ENCODE peak calls at places on chromosomes 4 and X, in eight cellular contexts. One of them, this sample, is unnamed.

GRCh38 chr4:140249351-140249750 is 95.4 kb upstream of the MAML3 start:
- DNase-seq in neural crest cell: no peak
- DNase-seq in right lobe of liver: no peak
- DNase-seq in astrocyte: peak; percentile 32
- DNase-seq in cardiac fibroblast: peak; percentile 66
- DNase-seq in GM06990: no peak
- DNase-seq in Calu3: no peak
- DNase-seq in PC-9: no peak
- DNase-seq in this sample: no peak

GRCh38 chr4:25144870-25145481 is 15.3 kb downstream of the SEPSECS start:
- DNase-seq in neural crest cell: no peak
- DNase-seq in right lobe of liver: no peak
- DNase-seq in astrocyte: peak; percentile 5
- DNase-seq in cardiac fibroblast: peak; percentile 63
- DNase-seq in GM06990: no peak
- DNase-seq in Calu3: no peak
- DNase-seq in PC-9: no peak
- DNase-seq in this sample: no peak

GRCh38 chr4:106816501-106816900 is 219.6 kb downstream of the DKK2 start:
- DNase-seq in neural crest cell: no peak
- DNase-seq in right lobe of liver: no peak
- DNase-seq in astrocyte: peak; percentile 69
- DNase-seq in cardiac fibroblast: peak; percentile 56
- DNase-seq in GM06990: no peak
- DNase-seq in Calu3: no peak
- DNase-seq in PC-9: no peak
- DNase-seq in this sample: no peak

GRCh38 chr4:159926871-159927270 is 824.0 kb downstream of the RAPGEF2 start:
- DNase-seq in neural crest cell: no peak
- DNase-seq in right lobe of liver: no peak
- DNase-seq in astrocyte: no peak
- DNase-seq in cardiac fibroblast: no peak
- DNase-seq in GM06990: no peak
- DNase-seq in Calu3: no peak
- DNase-seq in PC-9: no peak
- DNase-seq in this sample: no peak

GRCh38 chr4:87081826-87082225 is 138.6 kb downstream of the KLHL8 start:
- DNase-seq in neural crest cell: no peak
- DNase-seq in right lobe of liver: no peak
- DNase-seq in astrocyte: peak; percentile 31
- DNase-seq in cardiac fibroblast: peak; percentile 56
- DNase-seq in GM06990: no peak
- DNase-seq in Calu3: no peak
- DNase-seq in PC-9: no peak
- DNase-seq in this sample: no peak

GRCh38 chrX:28585767-28586166 is 1.5 kb upstream of the IL1RAPL1 start:
- DNase-seq in neural crest cell: no peak
- DNase-seq in right lobe of liver: no peak
- DNase-seq in astrocyte: no peak
- DNase-seq in cardiac fibroblast: no peak
- DNase-seq in GM06990: no peak
- DNase-seq in Calu3: no peak
- DNase-seq in PC-9: no peak
- DNase-seq in this sample: no peak

GRCh38 chrX:129716507-129716906 is 22.3 kb upstream of the XPNPEP2 start:
- DNase-seq in neural crest cell: no peak
- DNase-seq in right lobe of liver: no peak
- DNase-seq in astrocyte: no peak
- DNase-seq in cardiac fibroblast: no peak
- DNase-seq in GM06990: no peak
- DNase-seq in Calu3: no peak
- DNase-seq in PC-9: no peak
- DNase-seq in this sample: no peak

GRCh38 chr4:167622481-167623240 is 388.4 kb upstream of the SPOCK3 start:
- DNase-seq in neural crest cell: peak; percentile 69
- DNase-seq in right lobe of liver: peak; percentile 56
- DNase-seq in astrocyte: peak; percentile 5
- DNase-seq in cardiac fibroblast: peak; percentile 73
- DNase-seq in GM06990: no peak
- DNase-seq in Calu3: peak; percentile 67
- DNase-seq in PC-9: peak; percentile 40
- DNase-seq in this sample: no peak

GRCh38 chr4:76535603-76536380 is 100.8 kb downstream of the SHROOM3 start:
- DNase-seq in neural crest cell: no peak
- DNase-seq in right lobe of liver: no peak
- DNase-seq in astrocyte: peak; percentile 79
- DNase-seq in cardiac fibroblast: no peak
- DNase-seq in GM06990: no peak
- DNase-seq in Calu3: no peak
- DNase-seq in PC-9: no peak
- DNase-seq in this sample: no peak

GRCh38 chr4:41178372-41179085 is 35.8 kb downstream of the APBB2 start:
- DNase-seq in neural crest cell: no peak
- DNase-seq in right lobe of liver: no peak
- DNase-seq in astrocyte: peak; percentile 95
- DNase-seq in cardiac fibroblast: peak; percentile 97
- DNase-seq in GM06990: no peak
- DNase-seq in Calu3: no peak
- DNase-seq in PC-9: no peak
- DNase-seq in this sample: no peak

GRCh38 chr4:41384992-41385391 is 128.3 kb downstream of the UCHL1 start:
- DNase-seq in neural crest cell: no peak
- DNase-seq in right lobe of liver: peak; percentile 82
- DNase-seq in astrocyte: no peak
- DNase-seq in cardiac fibroblast: no peak
- DNase-seq in GM06990: no peak
- DNase-seq in Calu3: peak; percentile 36
- DNase-seq in PC-9: no peak
- DNase-seq in this sample: no peak

GRCh38 chr4:3659131-3659530 is 107.1 kb upstream of the ADRA2C start:
- DNase-seq in neural crest cell: no peak
- DNase-seq in right lobe of liver: no peak
- DNase-seq in astrocyte: no peak
- DNase-seq in cardiac fibroblast: no peak
- DNase-seq in GM06990: no peak
- DNase-seq in Calu3: no peak
- DNase-seq in PC-9: no peak
- DNase-seq in this sample: no peak

GRCh38 chrX:41449615-41450014 is 2.5 kb downstream of the NYX start:
- DNase-seq in neural crest cell: no peak
- DNase-seq in right lobe of liver: no peak
- DNase-seq in astrocyte: peak; percentile 28
- DNase-seq in cardiac fibroblast: peak; percentile 19
- DNase-seq in GM06990: no peak
- DNase-seq in Calu3: no peak
- DNase-seq in PC-9: no peak
- DNase-seq in this sample: no peak

GRCh38 chr4:181662383-181662782 is 580.8 kb upstream of the TENM3 start:
- DNase-seq in neural crest cell: no peak
- DNase-seq in right lobe of liver: no peak
- DNase-seq in astrocyte: peak; percentile 67
- DNase-seq in cardiac fibroblast: peak; percentile 68
- DNase-seq in GM06990: no peak
- DNase-seq in Calu3: no peak
- DNase-seq in PC-9: no peak
- DNase-seq in this sample: no peak

GRCh38 chr4:7632341-7632740 is 197.6 kb upstream of the PSAPL1 start:
- DNase-seq in neural crest cell: no peak
- DNase-seq in right lobe of liver: no peak
- DNase-seq in astrocyte: no peak
- DNase-seq in cardiac fibroblast: no peak
- DNase-seq in GM06990: no peak
- DNase-seq in Calu3: no peak
- DNase-seq in PC-9: no peak
- DNase-seq in this sample: no peak

GRCh38 chr4:83599183-83599582 is 63.3 kb downstream of the GPAT3 start:
- DNase-seq in neural crest cell: no peak
- DNase-seq in right lobe of liver: no peak
- DNase-seq in astrocyte: peak; percentile 39
- DNase-seq in cardiac fibroblast: peak; percentile 68
- DNase-seq in GM06990: peak; percentile 28
- DNase-seq in Calu3: peak; percentile 2
- DNase-seq in PC-9: no peak
- DNase-seq in this sample: no peak

GRCh38 chr4:118843237-118843636 is 7.3 kb upstream of the SEC24D start:
- DNase-seq in neural crest cell: no peak
- DNase-seq in right lobe of liver: no peak
- DNase-seq in astrocyte: no peak
- DNase-seq in cardiac fibroblast: no peak
- DNase-seq in GM06990: no peak
- DNase-seq in Calu3: no peak
- DNase-seq in PC-9: no peak
- DNase-seq in this sample: no peak

GRCh38 chr4:174697164-174697563 is 131.9 kb downstream of the GLRA3 start:
- DNase-seq in neural crest cell: no peak
- DNase-seq in right lobe of liver: no peak
- DNase-seq in astrocyte: no peak
- DNase-seq in cardiac fibroblast: no peak
- DNase-seq in GM06990: no peak
- DNase-seq in Calu3: no peak
- DNase-seq in PC-9: no peak
- DNase-seq in this sample: peak; percentile 89

GRCh38 chr4:145564540-145564939 is 54.6 kb upstream of the MMAA start:
- DNase-seq in neural crest cell: no peak
- DNase-seq in right lobe of liver: no peak
- DNase-seq in astrocyte: no peak
- DNase-seq in cardiac fibroblast: peak; percentile 9
- DNase-seq in GM06990: no peak
- DNase-seq in Calu3: no peak
- DNase-seq in PC-9: no peak
- DNase-seq in this sample: no peak

GRCh38 chr4:164819366-164819765 is 57.6 kb upstream of the APELA start:
- DNase-seq in neural crest cell: no peak
- DNase-seq in right lobe of liver: no peak
- DNase-seq in astrocyte: no peak
- DNase-seq in cardiac fibroblast: no peak
- DNase-seq in GM06990: no peak
- DNase-seq in Calu3: no peak
- DNase-seq in PC-9: no peak
- DNase-seq in this sample: no peak

GRCh38 chr4:54746228-54746627 is 88.5 kb downstream of the KIT start:
- DNase-seq in neural crest cell: no peak
- DNase-seq in right lobe of liver: no peak
- DNase-seq in astrocyte: peak; percentile 9
- DNase-seq in cardiac fibroblast: no peak
- DNase-seq in GM06990: no peak
- DNase-seq in Calu3: no peak
- DNase-seq in PC-9: no peak
- DNase-seq in this sample: no peak

GRCh38 chr4:166121897-166122296 is 248.9 kb downstream of the TLL1 start:
- DNase-seq in neural crest cell: no peak
- DNase-seq in right lobe of liver: no peak
- DNase-seq in astrocyte: no peak
- DNase-seq in cardiac fibroblast: no peak
- DNase-seq in GM06990: no peak
- DNase-seq in Calu3: no peak
- DNase-seq in PC-9: no peak
- DNase-seq in this sample: no peak

GRCh38 chr4:76449362-76449767 is 14.3 kb downstream of the SHROOM3 start:
- DNase-seq in neural crest cell: no peak
- DNase-seq in right lobe of liver: no peak
- DNase-seq in astrocyte: peak; percentile 86
- DNase-seq in cardiac fibroblast: peak; percentile 52
- DNase-seq in GM06990: no peak
- DNase-seq in Calu3: no peak
- DNase-seq in PC-9: no peak
- DNase-seq in this sample: no peak

GRCh38 chr4:113080050-113080449 is 30.6 kb downstream of the ANK2 start:
- DNase-seq in neural crest cell: no peak
- DNase-seq in right lobe of liver: peak; percentile 46
- DNase-seq in astrocyte: no peak
- DNase-seq in cardiac fibroblast: peak; percentile 50
- DNase-seq in GM06990: no peak
- DNase-seq in Calu3: peak; percentile 43
- DNase-seq in PC-9: no peak
- DNase-seq in this sample: no peak

GRCh38 chr4:12724520-12724919 is 759.6 kb downstream of the RAB28 start:
- DNase-seq in neural crest cell: no peak
- DNase-seq in right lobe of liver: no peak
- DNase-seq in astrocyte: no peak
- DNase-seq in cardiac fibroblast: peak; percentile 23
- DNase-seq in GM06990: no peak
- DNase-seq in Calu3: no peak
- DNase-seq in PC-9: no peak
- DNase-seq in this sample: no peak
- TF ChIP-seq CTCF in neural crest cell: peak; percentile 71
- TF ChIP-seq CTCF in right lobe of liver: peak; percentile 63
- TF ChIP-seq CTCF in astrocyte: peak; percentile 53
- TF ChIP-seq CTCF in cardiac fibroblast: peak; percentile 60
- TF ChIP-seq CTCF in GM06990: peak; percentile 60
- TF ChIP-seq CTCF in Calu3: no peak
- TF ChIP-seq CTCF in PC-9: peak; percentile 63
- TF ChIP-seq CTCF in this sample: peak; percentile 26

GRCh38 chr4:78059524-78059889 is 2.4 kb downstream of the FRAS1 start:
- DNase-seq in neural crest cell: peak; percentile 47
- DNase-seq in right lobe of liver: no peak
- DNase-seq in astrocyte: peak; percentile 64
- DNase-seq in cardiac fibroblast: peak; percentile 75
- DNase-seq in GM06990: no peak
- DNase-seq in Calu3: peak; percentile 69
- DNase-seq in PC-9: peak; percentile 50
- DNase-seq in this sample: peak; percentile 44
- TF ChIP-seq CTCF in neural crest cell: peak; percentile 75
- TF ChIP-seq CTCF in right lobe of liver: peak; percentile 32
- TF ChIP-seq CTCF in astrocyte: peak; percentile 54
- TF ChIP-seq CTCF in cardiac fibroblast: peak; percentile 58
- TF ChIP-seq CTCF in GM06990: peak; percentile 32
- TF ChIP-seq CTCF in Calu3: peak; percentile 44
- TF ChIP-seq CTCF in PC-9: peak; percentile 69
- TF ChIP-seq CTCF in this sample: peak; percentile 76

DNA sequence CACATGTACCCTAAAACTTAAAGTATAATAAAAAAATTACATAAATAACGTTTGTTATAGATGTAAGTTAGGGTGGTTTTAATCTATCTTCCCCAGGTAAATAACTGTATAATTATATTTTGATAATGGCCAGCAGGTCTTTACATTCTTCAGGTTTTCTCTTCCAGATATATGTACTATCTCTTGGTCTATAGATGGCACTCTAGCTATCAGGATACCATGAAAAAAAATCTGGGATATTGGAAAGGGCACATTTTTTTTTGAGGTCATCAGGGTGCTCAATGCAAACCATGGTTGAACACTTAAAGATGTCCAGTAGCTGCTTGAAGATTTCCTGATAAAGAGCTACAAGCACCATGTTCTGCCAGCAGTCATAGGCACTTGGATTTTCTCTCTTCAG is 15.6 kb upstream of the ADH4 start:
- DNase-seq in neural crest cell: no peak
- DNase-seq in right lobe of liver: no peak
- DNase-seq in astrocyte: no peak
- DNase-seq in cardiac fibroblast: peak; percentile 10
- DNase-seq in GM06990: no peak
- DNase-seq in Calu3: no peak
- DNase-seq in PC-9: no peak
- DNase-seq in this sample: no peak
- TF ChIP-seq CTCF in neural crest cell: no peak
- TF ChIP-seq CTCF in right lobe of liver: peak; percentile 36
- TF ChIP-seq CTCF in astrocyte: no peak
- TF ChIP-seq CTCF in cardiac fibroblast: peak; percentile 10
- TF ChIP-seq CTCF in GM06990: no peak
- TF ChIP-seq CTCF in Calu3: no peak
- TF ChIP-seq CTCF in PC-9: peak; percentile 33
- TF ChIP-seq CTCF in this sample: peak; percentile 7

GRCh38 chr4:101475246-101475645 is 127.9 kb upstream of the PPP3CA start:
- DNase-seq in neural crest cell: no peak
- DNase-seq in right lobe of liver: no peak
- DNase-seq in astrocyte: no peak
- DNase-seq in cardiac fibroblast: no peak
- DNase-seq in GM06990: no peak
- DNase-seq in Calu3: no peak
- DNase-seq in PC-9: no peak
- DNase-seq in this sample: no peak

GRCh38 chr4:101471201-101471600 is 123.9 kb upstream of the PPP3CA start:
- DNase-seq in neural crest cell: no peak
- DNase-seq in right lobe of liver: no peak
- DNase-seq in astrocyte: peak; percentile 61
- DNase-seq in cardiac fibroblast: no peak
- DNase-seq in GM06990: no peak
- DNase-seq in Calu3: no peak
- DNase-seq in PC-9: no peak
- DNase-seq in this sample: no peak
- TF ChIP-seq CTCF in neural crest cell: no peak
- TF ChIP-seq CTCF in right lobe of liver: no peak
- TF ChIP-seq CTCF in astrocyte: no peak
- TF ChIP-seq CTCF in cardiac fibroblast: no peak
- TF ChIP-seq CTCF in GM06990: no peak
- TF ChIP-seq CTCF in Calu3: no peak
- TF ChIP-seq CTCF in PC-9: no peak
- TF ChIP-seq CTCF in this sample: no peak

This sample was measured in AG09319.